ENCODE peak calls at places on chromosomes 11 and 22, in ten cellular contexts. One of them, this sample, is unnamed.

GRCh38 chr11:65414776-65415498 is 7.7 kb upstream of the NEAT1 start:
- DNase-seq in body of pancreas: peak; percentile 12
- DNase-seq in spleen: no peak
- DNase-seq in stomach: no peak
- DNase-seq in upper lobe of right lung: peak; percentile 41
- DNase-seq in foreskin fibroblast: peak; percentile 81
- DNase-seq in AG09309: no peak
- DNase-seq in psoas muscle: no peak
- DNase-seq in AG04450: no peak
- DNase-seq in brain microvascular endothelial cell: no peak
- DNase-seq in this sample: no peak

GRCh38 chr11:64604458-64605247 is 13.6 kb downstream of the SLC22A12 start:
- DNase-seq in foreskin fibroblast: no peak
- DNase-seq in body of pancreas: no peak
- DNase-seq in spleen: no peak
- DNase-seq in AG09309: no peak
- DNase-seq in brain microvascular endothelial cell: no peak
- DNase-seq in psoas muscle: no peak
- DNase-seq in AG04450: no peak
- DNase-seq in upper lobe of right lung: no peak
- DNase-seq in stomach: no peak
- DNase-seq in this sample: no peak

GRCh38 chr11:29750392-29750791 is 266.4 kb downstream of the KCNA4 start:
- DNase-seq in stomach: no peak
- DNase-seq in brain microvascular endothelial cell: no peak
- DNase-seq in spleen: no peak
- DNase-seq in foreskin fibroblast: no peak
- DNase-seq in AG04450: no peak
- DNase-seq in body of pancreas: no peak
- DNase-seq in upper lobe of right lung: no peak
- DNase-seq in AG09309: no peak
- DNase-seq in psoas muscle: no peak
- DNase-seq in this sample: no peak

GRCh38 chr11:18704045-18704645 is 5.6 kb downstream of the TMEM86A start:
- DNase-seq in body of pancreas: no peak
- DNase-seq in foreskin fibroblast: no peak
- DNase-seq in AG04450: no peak
- DNase-seq in spleen: no peak
- DNase-seq in upper lobe of right lung: no peak
- DNase-seq in brain microvascular endothelial cell: no peak
- DNase-seq in stomach: no peak
- DNase-seq in psoas muscle: no peak
- DNase-seq in AG09309: no peak
- DNase-seq in this sample: no peak

GRCh38 chr11:117819096-117820040 is 5.2 kb downstream of the FXYD2 start:
- DNase-seq in AG04450: peak; percentile 21
- DNase-seq in spleen: no peak
- DNase-seq in upper lobe of right lung: no peak
- DNase-seq in brain microvascular endothelial cell: peak; percentile 66
- DNase-seq in psoas muscle: peak; percentile 69
- DNase-seq in body of pancreas: peak; percentile 77
- DNase-seq in stomach: peak; percentile 66
- DNase-seq in foreskin fibroblast: peak; percentile 75
- DNase-seq in AG09309: no peak
- DNase-seq in this sample: no peak

GRCh38 chr11:102323542-102324261 is 6.4 kb downstream of the BIRC3 start:
- DNase-seq in stomach: no peak
- DNase-seq in psoas muscle: no peak
- DNase-seq in body of pancreas: no peak
- DNase-seq in foreskin fibroblast: peak; percentile 72
- DNase-seq in AG09309: no peak
- DNase-seq in spleen: no peak
- DNase-seq in brain microvascular endothelial cell: peak; percentile 51
- DNase-seq in upper lobe of right lung: no peak
- DNase-seq in AG04450: peak; percentile 32
- DNase-seq in this sample: no peak

GRCh38 chr22:41687901-41688364 is 734 bp downstream of the SNU13 start:
- DNase-seq in spleen: peak; percentile 83
- DNase-seq in stomach: no peak
- DNase-seq in psoas muscle: no peak
- DNase-seq in foreskin fibroblast: peak; percentile 50
- DNase-seq in AG09309: no peak
- DNase-seq in body of pancreas: peak; percentile 18
- DNase-seq in AG04450: no peak
- DNase-seq in brain microvascular endothelial cell: no peak
- DNase-seq in upper lobe of right lung: peak; percentile 69
- DNase-seq in this sample: no peak

GRCh38 chr11:72238492-72239295 is 5.3 kb downstream of the PHOX2A start:
- DNase-seq in foreskin fibroblast: no peak
- DNase-seq in upper lobe of right lung: peak; percentile 62
- DNase-seq in psoas muscle: no peak
- DNase-seq in spleen: peak; percentile 72
- DNase-seq in stomach: no peak
- DNase-seq in AG04450: no peak
- DNase-seq in AG09309: no peak
- DNase-seq in brain microvascular endothelial cell: no peak
- DNase-seq in body of pancreas: no peak
- DNase-seq in this sample: no peak

GRCh38 chr11:95150977-95151684 is 61.5 kb downstream of the ENDOD1 start:
- DNase-seq in AG04450: peak; percentile 66
- DNase-seq in spleen: peak; percentile 97
- DNase-seq in psoas muscle: peak; percentile 87
- DNase-seq in AG09309: peak; percentile 61
- DNase-seq in upper lobe of right lung: peak; percentile 94
- DNase-seq in body of pancreas: peak; percentile 91
- DNase-seq in foreskin fibroblast: peak; percentile 96
- DNase-seq in brain microvascular endothelial cell: peak; percentile 87
- DNase-seq in stomach: peak; percentile 91
- DNase-seq in this sample: no peak
- TF ChIP-seq CTCF in AG04450: peak; percentile 78
- TF ChIP-seq CTCF in spleen: peak; percentile 94
- TF ChIP-seq CTCF in psoas muscle: peak; percentile 82
- TF ChIP-seq CTCF in AG09309: peak; percentile 80
- TF ChIP-seq CTCF in upper lobe of right lung: peak; percentile 69
- TF ChIP-seq CTCF in body of pancreas: peak; percentile 94
- TF ChIP-seq CTCF in foreskin fibroblast: peak; percentile 79
- TF ChIP-seq CTCF in brain microvascular endothelial cell: peak; percentile 85
- TF ChIP-seq CTCF in stomach: no peak
- TF ChIP-seq CTCF in this sample: peak; percentile 75

GRCh38 chr11:16778286-16778685 is 39.8 kb downstream of the C11orf58 start:
- DNase-seq in stomach: peak; percentile 10
- DNase-seq in AG04450: no peak
- DNase-seq in body of pancreas: no peak
- DNase-seq in AG09309: no peak
- DNase-seq in foreskin fibroblast: no peak
- DNase-seq in psoas muscle: no peak
- DNase-seq in brain microvascular endothelial cell: no peak
- DNase-seq in spleen: peak; percentile 27
- DNase-seq in upper lobe of right lung: peak; percentile 15
- DNase-seq in this sample: no peak

GRCh38 chr11:16778876-16779275 is 40.4 kb downstream of the C11orf58 start:
- DNase-seq in foreskin fibroblast: no peak
- DNase-seq in AG09309: no peak
- DNase-seq in body of pancreas: no peak
- DNase-seq in spleen: peak; percentile 50
- DNase-seq in stomach: peak; percentile 21
- DNase-seq in psoas muscle: no peak
- DNase-seq in AG04450: no peak
- DNase-seq in brain microvascular endothelial cell: no peak
- DNase-seq in upper lobe of right lung: peak; percentile 40
- DNase-seq in this sample: no peak

GRCh38 chr11:16780698-16781550 is 42.5 kb downstream of the C11orf58 start:
- DNase-seq in body of pancreas: no peak
- DNase-seq in spleen: peak; percentile 66
- DNase-seq in psoas muscle: no peak
- DNase-seq in AG09309: no peak
- DNase-seq in foreskin fibroblast: no peak
- DNase-seq in AG04450: no peak
- DNase-seq in stomach: peak; percentile 17
- DNase-seq in brain microvascular endothelial cell: no peak
- DNase-seq in upper lobe of right lung: peak; percentile 56
- DNase-seq in this sample: no peak

GRCh38 chr11:16780146-16780545 is 41.7 kb downstream of the C11orf58 start:
- DNase-seq in stomach: no peak
- DNase-seq in brain microvascular endothelial cell: no peak
- DNase-seq in spleen: peak; percentile 59
- DNase-seq in AG09309: no peak
- DNase-seq in body of pancreas: no peak
- DNase-seq in foreskin fibroblast: no peak
- DNase-seq in upper lobe of right lung: peak; percentile 58
- DNase-seq in AG04450: no peak
- DNase-seq in psoas muscle: no peak
- DNase-seq in this sample: no peak

DNA sequence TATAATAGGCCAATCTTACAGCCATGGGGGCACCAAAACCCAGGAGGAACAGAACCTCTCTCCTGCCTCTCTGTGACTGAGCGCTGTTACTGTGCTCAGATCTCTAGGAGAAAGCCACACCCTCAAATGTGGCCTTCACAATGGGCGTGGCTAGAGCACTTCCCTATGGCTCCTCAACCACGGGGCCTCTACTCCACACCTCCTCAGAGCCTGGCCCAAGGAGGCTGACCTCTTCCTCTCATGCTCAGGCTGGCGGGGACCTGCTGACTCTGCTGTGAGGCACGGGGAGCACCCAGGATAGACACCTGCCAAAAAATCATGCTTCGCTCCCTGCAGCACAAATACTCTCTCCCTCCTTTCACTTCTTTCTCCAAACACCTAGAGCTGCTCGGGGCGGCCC is 41.0 kb downstream of the C11orf58 start:
- DNase-seq in upper lobe of right lung: peak; percentile 69
- DNase-seq in stomach: peak; percentile 32
- DNase-seq in spleen: peak; percentile 75
- DNase-seq in AG09309: no peak
- DNase-seq in AG04450: no peak
- DNase-seq in brain microvascular endothelial cell: no peak
- DNase-seq in foreskin fibroblast: no peak
- DNase-seq in psoas muscle: no peak
- DNase-seq in body of pancreas: no peak
- DNase-seq in this sample: no peak
- H3K4me3 ChIP-seq in upper lobe of right lung: no peak overlapping the region
- H3K4me3 ChIP-seq in stomach: no peak overlapping the region
- H3K4me3 ChIP-seq in spleen: no peak overlapping the region
- H3K4me3 ChIP-seq in AG09309: no peak overlapping the region
- H3K4me3 ChIP-seq in AG04450: no peak overlapping the region
- H3K4me3 ChIP-seq in brain microvascular endothelial cell: no peak overlapping the region
- H3K4me3 ChIP-seq in foreskin fibroblast: no peak overlapping the region
- H3K4me3 ChIP-seq in psoas muscle: no peak overlapping the region
- H3K4me3 ChIP-seq in body of pancreas: no peak overlapping the region
- H3K4me3 ChIP-seq in this sample: no peak overlapping the region

DNA sequence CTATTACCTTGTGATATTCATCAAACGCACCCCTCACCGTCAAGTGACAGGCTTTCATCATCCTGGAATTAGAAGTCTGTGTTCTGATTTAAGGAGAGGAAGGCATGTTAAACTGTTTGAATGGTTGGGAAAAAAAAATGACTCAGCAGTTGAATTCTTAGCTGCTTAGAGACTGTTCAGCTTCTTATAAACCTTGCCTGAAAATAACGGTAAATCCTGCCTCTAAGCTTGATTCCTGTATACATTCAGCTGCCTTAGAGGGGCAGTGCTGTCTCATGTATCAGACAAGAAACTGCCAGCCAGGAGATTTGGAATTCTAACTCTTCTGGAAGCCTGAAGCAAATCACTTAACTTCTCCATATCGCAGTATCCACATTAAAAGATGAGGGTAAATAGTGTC is 437.4 kb downstream of the JRKL start:
- DNase-seq in upper lobe of right lung: no peak
- DNase-seq in stomach: no peak
- DNase-seq in AG09309: no peak
- DNase-seq in brain microvascular endothelial cell: no peak
- DNase-seq in body of pancreas: no peak
- DNase-seq in spleen: no peak
- DNase-seq in psoas muscle: no peak
- DNase-seq in foreskin fibroblast: no peak
- DNase-seq in AG04450: no peak
- DNase-seq in this sample: no peak
- TF ChIP-seq CTCF in upper lobe of right lung: peak; percentile 12
- TF ChIP-seq CTCF in stomach: no peak
- TF ChIP-seq CTCF in AG09309: no peak
- TF ChIP-seq CTCF in brain microvascular endothelial cell: no peak
- TF ChIP-seq CTCF in body of pancreas: no peak
- TF ChIP-seq CTCF in spleen: no peak
- TF ChIP-seq CTCF in psoas muscle: peak; percentile 20
- TF ChIP-seq CTCF in foreskin fibroblast: no peak
- TF ChIP-seq CTCF in AG04450: no peak
- TF ChIP-seq CTCF in this sample: no peak

GRCh38 chr11:122340607-122341006 is 224.6 kb upstream of the BLID start:
- DNase-seq in psoas muscle: no peak
- DNase-seq in AG04450: no peak
- DNase-seq in stomach: no peak
- DNase-seq in body of pancreas: no peak
- DNase-seq in brain microvascular endothelial cell: no peak
- DNase-seq in spleen: no peak
- DNase-seq in foreskin fibroblast: no peak
- DNase-seq in AG09309: no peak
- DNase-seq in upper lobe of right lung: no peak
- DNase-seq in this sample: peak; percentile 48

GRCh38 chr11:122339661-122340060 is 223.6 kb upstream of the BLID start:
- DNase-seq in psoas muscle: no peak
- DNase-seq in upper lobe of right lung: no peak
- DNase-seq in AG09309: no peak
- DNase-seq in stomach: no peak
- DNase-seq in body of pancreas: no peak
- DNase-seq in brain microvascular endothelial cell: peak; percentile 30
- DNase-seq in foreskin fibroblast: no peak
- DNase-seq in AG04450: no peak
- DNase-seq in spleen: no peak
- DNase-seq in this sample: no peak

GRCh38 chr11:122334546-122335375 is 218.7 kb upstream of the BLID start:
- DNase-seq in foreskin fibroblast: no peak
- DNase-seq in psoas muscle: no peak
- DNase-seq in AG04450: no peak
- DNase-seq in brain microvascular endothelial cell: no peak
- DNase-seq in stomach: no peak
- DNase-seq in body of pancreas: no peak
- DNase-seq in upper lobe of right lung: no peak
- DNase-seq in AG09309: no peak
- DNase-seq in spleen: no peak
- DNase-seq in this sample: no peak

GRCh38 chr11:122333476-122333875 is 217.5 kb upstream of the BLID start:
- DNase-seq in AG04450: no peak
- DNase-seq in AG09309: no peak
- DNase-seq in foreskin fibroblast: no peak
- DNase-seq in psoas muscle: no peak
- DNase-seq in brain microvascular endothelial cell: no peak
- DNase-seq in stomach: no peak
- DNase-seq in upper lobe of right lung: no peak
- DNase-seq in spleen: no peak
- DNase-seq in body of pancreas: no peak
- DNase-seq in this sample: no peak

DNA sequence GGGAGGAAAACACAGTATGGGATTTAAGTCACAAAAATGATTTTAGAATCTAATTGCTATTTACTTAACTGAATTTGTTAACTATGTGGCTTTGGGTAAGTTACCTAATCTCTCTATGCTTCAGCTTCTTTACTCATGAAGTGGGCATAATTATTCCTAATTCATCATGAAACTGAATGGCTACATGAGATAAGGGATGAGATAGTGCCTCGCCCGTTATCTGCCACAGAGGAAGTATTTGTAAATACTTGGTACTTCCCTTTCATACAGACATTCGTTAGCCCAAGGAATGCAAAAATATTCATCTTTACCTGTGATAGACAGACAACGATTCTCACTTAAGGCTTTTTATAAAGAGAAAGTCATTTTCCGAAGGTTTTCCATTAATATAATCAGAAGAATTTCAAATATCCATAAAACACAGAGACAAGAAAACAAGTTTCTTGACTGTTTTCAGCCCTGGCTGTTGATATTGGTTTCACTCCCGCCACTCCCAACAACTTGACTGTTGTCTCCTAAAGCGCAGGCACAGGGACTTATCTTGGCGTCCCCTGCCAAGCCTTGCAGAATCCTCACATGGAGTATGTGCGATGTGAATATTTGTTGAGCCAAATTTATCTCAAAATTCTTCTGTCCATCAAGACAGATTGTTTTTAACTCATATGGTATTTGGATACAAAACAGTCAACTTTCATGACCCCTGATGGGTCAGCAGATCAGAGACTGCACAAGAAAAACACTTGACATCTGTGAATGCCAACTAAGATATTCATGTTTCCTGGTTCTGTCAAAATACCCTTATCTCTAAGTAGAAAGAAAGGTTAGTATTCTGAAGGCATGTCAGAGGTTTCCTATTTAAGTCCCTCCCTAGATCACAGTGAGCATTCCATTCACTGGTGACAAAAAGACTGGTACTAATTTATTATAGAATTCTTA is 221.5 kb upstream of the BLID start:
- DNase-seq in psoas muscle: no peak
- DNase-seq in spleen: no peak
- DNase-seq in foreskin fibroblast: no peak
- DNase-seq in upper lobe of right lung: no peak
- DNase-seq in AG09309: no peak
- DNase-seq in body of pancreas: no peak
- DNase-seq in stomach: no peak
- DNase-seq in brain microvascular endothelial cell: no peak
- DNase-seq in AG04450: no peak
- DNase-seq in this sample: no peak
- H3K4me3 ChIP-seq in psoas muscle: no peak overlapping the region
- H3K4me3 ChIP-seq in spleen: no peak overlapping the region
- H3K4me3 ChIP-seq in foreskin fibroblast: no peak overlapping the region
- H3K4me3 ChIP-seq in upper lobe of right lung: no peak overlapping the region
- H3K4me3 ChIP-seq in AG09309: no peak overlapping the region
- H3K4me3 ChIP-seq in body of pancreas: no peak overlapping the region
- H3K4me3 ChIP-seq in stomach: no peak overlapping the region
- H3K4me3 ChIP-seq in brain microvascular endothelial cell: no peak overlapping the region
- H3K4me3 ChIP-seq in AG04450: no peak overlapping the region
- H3K4me3 ChIP-seq in this sample: no peak overlapping the region